ENCODE peak calls at places on chromosomes 6 and 20, in nine cellular contexts. U, P, T, K, Z, F, C, Q and O are unnamed samples.

GRCh38 chr6:106787327-106788196 is 158.2 kb downstream of the QRSL1 start:
- DNase-seq in U (peak), P (no peak), T (no peak), K (no peak), Z (no peak), F (no peak), C (peak), Q (no peak), O (no peak)

GRCh38 chr20:38202982-38203293 is 37.9 kb upstream of the TGM2 start:
- DNase-seq in U (no peak), P (no peak), T (no peak), K (no peak), Z (no peak), F (no peak), C (no peak), Q (no peak), O (no peak)

GRCh38 chr20:41862023-41862422 is 243.8 kb upstream of the CHD6 start:
- DNase-seq in U (no peak), P (no peak), T (peak), K (no peak), Z (no peak), F (no peak), C (no peak), Q (no peak), O (no peak)

GRCh38 chr20:20864346-20865096 is 152.1 kb upstream of the RALGAPA2 start:
- DNase-seq in U (peak), P (no peak), T (peak), K (no peak), Z (no peak), F (peak), C (peak), Q (no peak), O (no peak)

GRCh38 chr6:125363010-125363359 is 61.2 kb upstream of the HDDC2 start:
- DNase-seq in U (no peak), P (no peak), T (peak), K (no peak), Z (peak), F (no peak), C (peak), Q (no peak), O (no peak)

GRCh38 chr6:92849636-92850035 is 569.7 kb downstream of the EPHA7 start:
- DNase-seq in U (no peak), P (no peak), T (peak), K (no peak), Z (no peak), F (no peak), C (no peak), Q (no peak), O (no peak)

GRCh38 chr6:144353871-144354314 is 68.8 kb downstream of the UTRN start:
- DNase-seq in U (no peak), P (no peak), T (no peak), K (no peak), Z (no peak), F (no peak), C (no peak), Q (peak), O (no peak)

GRCh38 chr6:168867247-168868102 is 386.2 kb downstream of the THBS2 start:
- DNase-seq in U (no peak), P (no peak), T (no peak), K (no peak), Z (no peak), F (no peak), C (no peak), Q (no peak), O (no peak)

GRCh38 chr6:153059757-153060156 is 57.2 kb upstream of the MTRF1L start:
- DNase-seq in U (no peak), P (no peak), T (peak), K (no peak), Z (no peak), F (no peak), C (peak), Q (no peak), O (no peak)

GRCh38 chr6:118800394-118801071 is 93.4 kb upstream of the ASF1A start:
- DNase-seq in U (peak), P (peak), T (peak), K (peak), Z (peak), F (peak), C (peak), Q (peak), O (peak)

GRCh38 chr6:100161782-100162181 is 167.8 kb upstream of the MCHR2 start:
- DNase-seq in U (no peak), P (no peak), T (no peak), K (no peak), Z (no peak), F (no peak), C (no peak), Q (no peak), O (no peak)

DNA sequence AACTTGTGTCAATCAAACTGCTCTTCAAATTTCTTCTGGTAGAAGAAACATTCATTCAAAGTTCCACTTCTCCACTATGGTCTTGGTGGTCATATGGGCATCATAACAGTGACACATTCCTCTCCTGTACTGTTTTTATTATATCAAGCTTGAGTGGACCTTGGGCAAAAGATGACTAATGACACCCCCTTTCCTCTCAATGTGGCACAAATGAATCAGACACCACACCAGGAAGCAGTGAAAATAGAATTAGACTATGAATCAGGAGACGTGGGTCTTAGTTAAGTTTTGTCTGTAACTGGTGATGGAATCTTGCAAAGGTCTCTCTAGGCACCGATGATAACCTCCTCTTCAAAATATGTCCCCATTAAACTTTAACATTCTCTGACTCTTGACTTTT is 9.0 kb upstream of the NRSN1 start:
- DNase-seq in U (no peak), P (no peak), T (no peak), K (no peak), Z (no peak), F (no peak), C (no peak), Q (no peak), O (no peak)
- TF ChIP-seq REST in U (no peak), P (no peak), T (no peak), K (no peak), Z (no peak), F (no peak), C (no peak), Q (no peak), O (no peak)

GRCh38 chr6:36546958-36547645 is at the start of gene STK38:
- DNase-seq in U (peak), P (no peak), T (peak), K (peak), Z (peak), F (peak), C (peak), Q (peak), O (peak)

GRCh38 chr6:36545767-36546663 is 1.3 kb downstream of the STK38 start:
- DNase-seq in U (no peak), P (no peak), T (peak), K (no peak), Z (peak), F (peak), C (no peak), Q (no peak), O (no peak)

GRCh38 chr6:36546664-36546957 is 668 bp downstream of the STK38 start:
- DNase-seq in U (no peak), P (no peak), T (no peak), K (no peak), Z (no peak), F (no peak), C (no peak), Q (no peak), O (no peak)

GRCh38 chr6:36542041-36542440 is 5.2 kb downstream of the STK38 start:
- DNase-seq in U (no peak), P (no peak), T (no peak), K (no peak), Z (no peak), F (no peak), C (no peak), Q (no peak), O (no peak)

DNA sequence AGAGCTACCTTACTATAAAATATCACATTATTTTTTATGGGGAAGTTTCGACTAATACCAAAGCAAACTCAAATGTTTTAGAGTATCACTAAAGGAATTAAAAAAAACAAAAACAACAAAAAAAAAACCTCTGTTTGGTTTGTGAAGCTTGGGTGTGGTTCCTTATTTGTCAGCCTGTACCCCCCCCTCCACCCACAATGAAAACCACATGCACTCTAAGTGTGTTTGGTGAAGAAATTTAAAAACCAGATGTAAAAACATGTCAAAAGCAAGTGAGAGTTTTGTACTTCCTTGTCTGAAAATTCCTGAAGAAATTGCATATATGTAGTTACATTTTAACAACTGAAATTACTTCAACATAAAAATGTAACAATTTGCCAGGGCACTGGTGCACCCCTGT is 3.1 kb downstream of the STK38 start:
- DNase-seq in U (no peak), P (no peak), T (no peak), K (no peak), Z (no peak), F (no peak), C (no peak), Q (no peak), O (peak)
- H3K4me3 ChIP-seq in U (peak), P (no peak), T (no peak), K (no peak), Z (no peak), F (no peak), C (no peak), Q (peak), O (no peak)

GRCh38 chr20:63567132-63567381 is 7.0 kb downstream of the HELZ2 start:
- DNase-seq in U (no peak), P (no peak), T (no peak), K (no peak), Z (no peak), F (no peak), C (no peak), Q (no peak), O (peak)

GRCh38 chr20:63568170-63568981 is 5.7 kb downstream of the HELZ2 start:
- DNase-seq in U (no peak), P (no peak), T (no peak), K (no peak), Z (no peak), F (no peak), C (no peak), Q (no peak), O (no peak)

GRCh38 chr20:63568986-63569949 is 4.8 kb downstream of the HELZ2 start:
- DNase-seq in U (no peak), P (no peak), T (no peak), K (no peak), Z (no peak), F (no peak), C (no peak), Q (no peak), O (no peak)

GRCh38 chr20:63566395-63567131 is 7.5 kb downstream of the HELZ2 start:
- DNase-seq in U (no peak), P (no peak), T (no peak), K (no peak), Z (no peak), F (no peak), C (no peak), Q (no peak), O (no peak)

DNA sequence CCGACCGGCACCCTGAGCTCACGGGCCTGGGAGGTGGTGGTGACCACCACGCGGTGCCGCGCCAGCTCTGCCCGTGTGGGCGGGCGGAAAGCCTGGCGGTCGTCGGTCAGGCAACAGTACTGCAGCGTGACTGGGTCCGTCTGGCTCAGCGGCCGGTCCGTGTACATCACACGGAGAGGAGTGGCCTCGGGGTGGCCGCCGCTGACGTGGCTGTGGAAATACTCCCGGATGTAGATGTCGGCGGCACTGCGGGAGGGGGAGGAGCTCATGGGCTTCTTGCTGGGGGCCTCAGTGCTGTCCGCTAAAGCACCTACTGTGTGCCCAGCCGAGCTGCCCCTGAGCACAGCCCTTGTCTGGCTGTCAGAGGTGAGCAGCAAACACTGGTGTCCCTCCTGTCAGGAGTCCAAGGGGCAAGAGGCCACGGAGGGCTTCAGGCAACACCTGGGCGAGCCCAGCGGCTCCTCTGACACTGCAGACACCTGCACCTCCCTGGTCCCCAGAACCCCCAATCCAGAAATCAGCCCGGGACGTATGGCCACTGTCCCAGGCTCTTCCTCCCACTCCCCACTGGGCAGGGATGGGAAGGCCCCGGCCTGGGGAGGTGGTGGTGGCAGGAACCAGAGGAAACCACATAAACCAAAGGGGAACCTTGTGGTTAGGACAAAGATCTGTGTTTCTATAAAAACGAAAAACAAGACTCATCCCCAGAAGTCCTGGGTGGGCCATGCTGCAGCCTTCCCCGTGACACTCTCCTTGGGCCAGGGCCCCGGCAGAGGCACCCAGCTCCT is 6.5 kb downstream of the HELZ2 start:
- DNase-seq in U (no peak), P (no peak), T (no peak), K (no peak), Z (no peak), F (no peak), C (no peak), Q (peak), O (no peak)
- TF ChIP-seq REST in U (no peak), P (no peak), T (no peak), K (no peak), Z (no peak), F (no peak), C (no peak), Q (no peak), O (no peak)

GRCh38 chr6:29627762-29628418 is 5.1 kb downstream of the GABBR1 start:
- DNase-seq in U (peak), P (no peak), T (peak), K (no peak), Z (peak), F (peak), C (no peak), Q (no peak), O (no peak)
- H3K4me3 ChIP-seq in U (peak), P (peak), T (peak), K (no peak), Z (peak), F (peak), C (peak), Q (peak), O (peak)